ENCODE peak calls at places on chromosomes 7 and 10, in ten cellular contexts. One of them, this sample, is unnamed.

GRCh38 chr10:93815304-93816091 is 57.8 kb downstream of the LGI1 start:
- DNase-seq in GM04504: no peak
- DNase-seq in CD8-positive, alpha-beta memory T cell: no peak
- DNase-seq in ELF-1: peak
- DNase-seq in RWPE1: no peak
- DNase-seq in neural crest cell: peak
- DNase-seq in activated naive CD4-positive, alpha-beta T cell treated with anti-CD3 and anti-CD28 coated beads, Interleukin-2, amount 50 U/mL, for 72 hours: no peak
- DNase-seq in left colon: no peak
- DNase-seq in psoas muscle: no peak
- DNase-seq in NCI-H1092: peak
- DNase-seq in this sample: no peak

GRCh38 chr7:29854257-29854938 is 48.1 kb downstream of the WIPF3 start:
- DNase-seq in GM04504: no peak
- DNase-seq in CD8-positive, alpha-beta memory T cell: no peak
- DNase-seq in ELF-1: peak
- DNase-seq in RWPE1: no peak
- DNase-seq in neural crest cell: no peak
- DNase-seq in activated naive CD4-positive, alpha-beta T cell treated with anti-CD3 and anti-CD28 coated beads, Interleukin-2, amount 50 U/mL, for 72 hours: no peak
- DNase-seq in left colon: no peak
- DNase-seq in psoas muscle: no peak
- DNase-seq in NCI-H1092: peak
- DNase-seq in this sample: no peak

GRCh38 chr7:20330176-20330796 is 414 bp upstream of the ITGB8 start:
- DNase-seq in GM04504: peak
- DNase-seq in CD8-positive, alpha-beta memory T cell: no peak
- DNase-seq in ELF-1: peak
- DNase-seq in RWPE1: peak
- DNase-seq in neural crest cell: peak
- DNase-seq in activated naive CD4-positive, alpha-beta T cell treated with anti-CD3 and anti-CD28 coated beads, Interleukin-2, amount 50 U/mL, for 72 hours: peak
- DNase-seq in left colon: peak
- DNase-seq in psoas muscle: peak
- DNase-seq in NCI-H1092: peak
- DNase-seq in this sample: no peak

GRCh38 chr7:7861211-7861633 is 107.4 kb upstream of the GLCCI1 start:
- DNase-seq in GM04504: peak
- DNase-seq in CD8-positive, alpha-beta memory T cell: no peak
- DNase-seq in ELF-1: no peak
- DNase-seq in RWPE1: peak
- DNase-seq in neural crest cell: no peak
- DNase-seq in activated naive CD4-positive, alpha-beta T cell treated with anti-CD3 and anti-CD28 coated beads, Interleukin-2, amount 50 U/mL, for 72 hours: no peak
- DNase-seq in left colon: no peak
- DNase-seq in psoas muscle: no peak
- DNase-seq in NCI-H1092: peak
- DNase-seq in this sample: no peak

GRCh38 chr7:4748267-4748666 is 27.2 kb upstream of the AP5Z1 start:
- DNase-seq in GM04504: no peak
- DNase-seq in CD8-positive, alpha-beta memory T cell: no peak
- DNase-seq in ELF-1: no peak
- DNase-seq in RWPE1: no peak
- DNase-seq in neural crest cell: no peak
- DNase-seq in activated naive CD4-positive, alpha-beta T cell treated with anti-CD3 and anti-CD28 coated beads, Interleukin-2, amount 50 U/mL, for 72 hours: no peak
- DNase-seq in left colon: no peak
- DNase-seq in psoas muscle: no peak
- DNase-seq in NCI-H1092: no peak
- DNase-seq in this sample: no peak

GRCh38 chr7:111238891-111239290 is 148.0 kb downstream of the LRRN3 start:
- DNase-seq in GM04504: no peak
- DNase-seq in CD8-positive, alpha-beta memory T cell: no peak
- DNase-seq in ELF-1: no peak
- DNase-seq in RWPE1: no peak
- DNase-seq in neural crest cell: no peak
- DNase-seq in activated naive CD4-positive, alpha-beta T cell treated with anti-CD3 and anti-CD28 coated beads, Interleukin-2, amount 50 U/mL, for 72 hours: no peak
- DNase-seq in left colon: no peak
- DNase-seq in psoas muscle: no peak
- DNase-seq in NCI-H1092: no peak
- DNase-seq in this sample: no peak

GRCh38 chr10:73251683-73252444 is 580 bp downstream of the MRPS16 start:
- DNase-seq in GM04504: no peak
- DNase-seq in CD8-positive, alpha-beta memory T cell: no peak
- DNase-seq in ELF-1: peak
- DNase-seq in RWPE1: no peak
- DNase-seq in neural crest cell: no peak
- DNase-seq in activated naive CD4-positive, alpha-beta T cell treated with anti-CD3 and anti-CD28 coated beads, Interleukin-2, amount 50 U/mL, for 72 hours: no peak
- DNase-seq in left colon: no peak
- DNase-seq in psoas muscle: peak
- DNase-seq in NCI-H1092: no peak
- DNase-seq in this sample: no peak

GRCh38 chr7:28774529-28775057 is 183.5 kb downstream of the TRIL start:
- DNase-seq in GM04504: no peak
- DNase-seq in CD8-positive, alpha-beta memory T cell: no peak
- DNase-seq in ELF-1: no peak
- DNase-seq in RWPE1: no peak
- DNase-seq in neural crest cell: no peak
- DNase-seq in activated naive CD4-positive, alpha-beta T cell treated with anti-CD3 and anti-CD28 coated beads, Interleukin-2, amount 50 U/mL, for 72 hours: no peak
- DNase-seq in left colon: no peak
- DNase-seq in psoas muscle: no peak
- DNase-seq in NCI-H1092: peak
- DNase-seq in this sample: no peak

GRCh38 chr7:151631149-151631967 is 111.7 kb upstream of the RHEB start:
- DNase-seq in GM04504: no peak
- DNase-seq in CD8-positive, alpha-beta memory T cell: peak
- DNase-seq in ELF-1: peak
- DNase-seq in RWPE1: peak
- DNase-seq in neural crest cell: no peak
- DNase-seq in activated naive CD4-positive, alpha-beta T cell treated with anti-CD3 and anti-CD28 coated beads, Interleukin-2, amount 50 U/mL, for 72 hours: no peak
- DNase-seq in left colon: no peak
- DNase-seq in psoas muscle: no peak
- DNase-seq in NCI-H1092: peak
- DNase-seq in this sample: peak

GRCh38 chr7:25469669-25470068 is 241.4 kb upstream of the NPVF start:
- DNase-seq in GM04504: no peak
- DNase-seq in CD8-positive, alpha-beta memory T cell: no peak
- DNase-seq in ELF-1: no peak
- DNase-seq in RWPE1: no peak
- DNase-seq in neural crest cell: no peak
- DNase-seq in activated naive CD4-positive, alpha-beta T cell treated with anti-CD3 and anti-CD28 coated beads, Interleukin-2, amount 50 U/mL, for 72 hours: no peak
- DNase-seq in left colon: no peak
- DNase-seq in psoas muscle: no peak
- DNase-seq in NCI-H1092: no peak
- DNase-seq in this sample: no peak

GRCh38 chr7:44287488-44288380 is 37.7 kb downstream of the CAMK2B start:
- DNase-seq in GM04504: no peak
- DNase-seq in CD8-positive, alpha-beta memory T cell: no peak
- DNase-seq in ELF-1: no peak
- DNase-seq in RWPE1: no peak
- DNase-seq in neural crest cell: no peak
- DNase-seq in activated naive CD4-positive, alpha-beta T cell treated with anti-CD3 and anti-CD28 coated beads, Interleukin-2, amount 50 U/mL, for 72 hours: peak
- DNase-seq in left colon: peak
- DNase-seq in psoas muscle: no peak
- DNase-seq in NCI-H1092: no peak
- DNase-seq in this sample: no peak

GRCh38 chr10:119416855-119417254 is 125.7 kb downstream of the RGS10 start:
- DNase-seq in GM04504: no peak
- DNase-seq in CD8-positive, alpha-beta memory T cell: peak
- DNase-seq in ELF-1: peak
- DNase-seq in RWPE1: peak
- DNase-seq in neural crest cell: peak
- DNase-seq in activated naive CD4-positive, alpha-beta T cell treated with anti-CD3 and anti-CD28 coated beads, Interleukin-2, amount 50 U/mL, for 72 hours: peak
- DNase-seq in left colon: no peak
- DNase-seq in psoas muscle: peak
- DNase-seq in NCI-H1092: peak
- DNase-seq in this sample: peak

GRCh38 chr10:97542169-97543024 is 30.2 kb upstream of the ANKRD2 start:
- DNase-seq in GM04504: peak
- DNase-seq in CD8-positive, alpha-beta memory T cell: no peak
- DNase-seq in ELF-1: peak
- DNase-seq in RWPE1: peak
- DNase-seq in neural crest cell: no peak
- DNase-seq in activated naive CD4-positive, alpha-beta T cell treated with anti-CD3 and anti-CD28 coated beads, Interleukin-2, amount 50 U/mL, for 72 hours: peak
- DNase-seq in left colon: peak
- DNase-seq in psoas muscle: peak
- DNase-seq in NCI-H1092: no peak
- DNase-seq in this sample: no peak

GRCh38 chr7:81990395-81990794 is 220.5 kb upstream of the HGF start:
- DNase-seq in GM04504: peak
- DNase-seq in CD8-positive, alpha-beta memory T cell: no peak
- DNase-seq in ELF-1: no peak
- DNase-seq in RWPE1: peak
- DNase-seq in neural crest cell: no peak
- DNase-seq in activated naive CD4-positive, alpha-beta T cell treated with anti-CD3 and anti-CD28 coated beads, Interleukin-2, amount 50 U/mL, for 72 hours: no peak
- DNase-seq in left colon: no peak
- DNase-seq in psoas muscle: no peak
- DNase-seq in NCI-H1092: no peak
- DNase-seq in this sample: no peak

GRCh38 chr10:46235705-46236536 is 50.9 kb upstream of the ANTXRL start:
- DNase-seq in GM04504: no peak
- DNase-seq in CD8-positive, alpha-beta memory T cell: no peak
- DNase-seq in ELF-1: no peak
- DNase-seq in RWPE1: no peak
- DNase-seq in neural crest cell: no peak
- DNase-seq in activated naive CD4-positive, alpha-beta T cell treated with anti-CD3 and anti-CD28 coated beads, Interleukin-2, amount 50 U/mL, for 72 hours: no peak
- DNase-seq in left colon: no peak
- DNase-seq in psoas muscle: no peak
- DNase-seq in NCI-H1092: no peak
- DNase-seq in this sample: no peak

GRCh38 chr10:87767253-87767652 is 50.8 kb downstream of the ATAD1 start:
- DNase-seq in GM04504: no peak
- DNase-seq in CD8-positive, alpha-beta memory T cell: no peak
- DNase-seq in ELF-1: no peak
- DNase-seq in RWPE1: no peak
- DNase-seq in neural crest cell: no peak
- DNase-seq in activated naive CD4-positive, alpha-beta T cell treated with anti-CD3 and anti-CD28 coated beads, Interleukin-2, amount 50 U/mL, for 72 hours: no peak
- DNase-seq in left colon: no peak
- DNase-seq in psoas muscle: no peak
- DNase-seq in NCI-H1092: no peak
- DNase-seq in this sample: no peak

GRCh38 chr7:57344957-57345356 is 105.0 kb upstream of the ZNF716 start:
- DNase-seq in GM04504: no peak
- DNase-seq in CD8-positive, alpha-beta memory T cell: no peak
- DNase-seq in ELF-1: no peak
- DNase-seq in RWPE1: no peak
- DNase-seq in neural crest cell: no peak
- DNase-seq in activated naive CD4-positive, alpha-beta T cell treated with anti-CD3 and anti-CD28 coated beads, Interleukin-2, amount 50 U/mL, for 72 hours: no peak
- DNase-seq in left colon: no peak
- DNase-seq in psoas muscle: no peak
- DNase-seq in NCI-H1092: no peak
- DNase-seq in this sample: no peak

GRCh38 chr7:4724648-4725013 is 42.5 kb downstream of the FOXK1 start:
- DNase-seq in GM04504: no peak
- DNase-seq in CD8-positive, alpha-beta memory T cell: no peak
- DNase-seq in ELF-1: peak
- DNase-seq in RWPE1: peak
- DNase-seq in neural crest cell: no peak
- DNase-seq in activated naive CD4-positive, alpha-beta T cell treated with anti-CD3 and anti-CD28 coated beads, Interleukin-2, amount 50 U/mL, for 72 hours: no peak
- DNase-seq in left colon: no peak
- DNase-seq in psoas muscle: no peak
- DNase-seq in NCI-H1092: no peak
- DNase-seq in this sample: no peak

GRCh38 chr10:71131508-71132088 is 80.8 kb upstream of the UNC5B start:
- DNase-seq in GM04504: no peak
- DNase-seq in CD8-positive, alpha-beta memory T cell: no peak
- DNase-seq in ELF-1: no peak
- DNase-seq in RWPE1: no peak
- DNase-seq in neural crest cell: no peak
- DNase-seq in activated naive CD4-positive, alpha-beta T cell treated with anti-CD3 and anti-CD28 coated beads, Interleukin-2, amount 50 U/mL, for 72 hours: no peak
- DNase-seq in left colon: no peak
- DNase-seq in psoas muscle: no peak
- DNase-seq in NCI-H1092: no peak
- DNase-seq in this sample: no peak

This sample was measured in activated T-helper 1 cell treated with Interleukin-2 at 50 U/mL for 16 hours.